ENCODE peak calls at places on chromosomes 7 and 10, in four cellular contexts. H is heart left ventricle, D is IMR-90, G is lower leg skin. L is an unnamed sample.

GRCh38 chr10:132064082-132064755 is 1.5 kb upstream of the JAKMIP3 start:
- DNase-seq in H (peak; percentile 50), D (no peak), G (peak; percentile 81), L (no peak)

GRCh38 chr7:28724563-28724962 is 233.6 kb downstream of the TRIL start:
- DNase-seq in H (no peak), D (no peak), G (no peak), L (no peak)

GRCh38 chr10:78904196-78904595 is 164.6 kb upstream of the ZMIZ1 start:
- DNase-seq in H (no peak), D (no peak), G (peak; percentile 53), L (peak; percentile 13)

GRCh38 chr10:58590152-58590551 is 77.5 kb downstream of the BICC1 start:
- DNase-seq in H (peak; percentile 42), D (peak; percentile 99), G (no peak), L (no peak)

GRCh38 chr7:74012842-74013249 is 15.1 kb upstream of the ELN start:
- DNase-seq in H (no peak), D (peak; percentile 29), G (no peak), L (no peak)

GRCh38 chr7:26723140-26723539 is 141.2 kb downstream of the SKAP2 start:
- DNase-seq in H (no peak), D (no peak), G (no peak), L (no peak)

GRCh38 chr7:75920431-75921161 is 5.6 kb downstream of the POR start:
- DNase-seq in H (no peak), D (no peak), G (no peak), L (peak; percentile 47)

GRCh38 chr7:19269301-19269700 is 124.1 kb upstream of the FERD3L start:
- DNase-seq in H (no peak), D (no peak), G (no peak), L (no peak)

GRCh38 chr7:135771961-135772638 is 23.5 kb upstream of the FAM180A start:
- DNase-seq in H (no peak), D (peak; percentile 90), G (no peak), L (no peak)

GRCh38 chr7:162583-163297 is 29.6 kb upstream of the FAM20C start:
- DNase-seq in H (peak; percentile 13), D (no peak), G (no peak), L (no peak)

GRCh38 chr7:26153246-26153822 is 1.3 kb downstream of the NFE2L3 start:
- DNase-seq in H (no peak), D (no peak), G (no peak), L (no peak)

GRCh38 chr7:32216759-32217158 is 146.6 kb upstream of the PDE1C start:
- DNase-seq in H (no peak), D (no peak), G (no peak), L (no peak)

GRCh38 chr7:151113344-151114150 is 27.3 kb downstream of the AGAP3 start:
- DNase-seq in H (no peak), D (peak; percentile 93), G (no peak), L (no peak)

GRCh38 chr10:127151981-127152699 is 44.3 kb downstream of the INSYN2A start:
- DNase-seq in H (peak; percentile 44), D (peak; percentile 72), G (no peak), L (no peak)

GRCh38 chr7:11437987-11438386 is 394.0 kb downstream of the THSD7A start:
- DNase-seq in H (no peak), D (peak; percentile 7), G (no peak), L (no peak)

GRCh38 chr10:120521880-120522279 is 64.9 kb downstream of the PLPP4 start:
- DNase-seq in H (no peak), D (no peak), G (no peak), L (no peak)

GRCh38 chr7:82559203-82559805 is 115.7 kb upstream of the CACNA2D1 start:
- DNase-seq in H (peak; percentile 29), D (no peak), G (no peak), L (peak; percentile 47)

GRCh38 chr10:79435271-79436065 is 10.0 kb downstream of the ZCCHC24 start:
- DNase-seq in H (peak; percentile 77), D (peak; percentile 28), G (no peak), L (no peak)

GRCh38 chr7:409344-410281 is 110.0 kb downstream of the PDGFA start:
- DNase-seq in H (peak; percentile 14), D (no peak), G (peak; percentile 82), L (no peak)

GRCh38 chr7:91033574-91033973 is 230.7 kb upstream of the FZD1 start:
- DNase-seq in H (no peak), D (no peak), G (no peak), L (peak; percentile 26)

DNA sequence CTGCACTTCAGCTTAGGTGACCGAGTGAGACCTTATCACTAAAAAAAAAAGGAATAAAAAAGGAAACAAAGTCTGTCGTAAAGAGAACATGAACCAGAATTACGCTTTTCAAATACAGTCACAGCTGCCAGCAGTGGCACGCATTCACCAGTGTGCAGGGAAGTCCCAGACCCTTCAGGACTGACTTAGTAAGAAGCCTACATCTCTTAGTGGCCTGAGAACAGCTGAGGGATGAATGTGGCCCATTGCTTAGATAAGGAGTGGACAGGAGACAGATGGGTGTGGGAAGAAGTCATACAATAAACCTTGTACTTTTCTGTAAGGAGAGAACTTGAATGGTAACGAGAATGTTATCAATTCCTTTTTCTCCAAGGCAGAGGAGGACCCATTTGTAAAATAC is 178.5 kb downstream of the JCAD start:
- DNase-seq in H (peak; percentile 30), D (no peak), G (no peak), L (no peak)
- TF ChIP-seq POLR2A in H (no peak), D (no peak), G (no peak), L (no peak)

GRCh38 chr7:86788948-86789347 is 145.2 kb downstream of the GRM3 start:
- DNase-seq in H (no peak), D (no peak), G (no peak), L (no peak)
- H3K4me3 ChIP-seq in H (no peak overlapping the region), D (no peak overlapping the region), G (no peak overlapping the region), L (no peak overlapping the region)

DNA sequence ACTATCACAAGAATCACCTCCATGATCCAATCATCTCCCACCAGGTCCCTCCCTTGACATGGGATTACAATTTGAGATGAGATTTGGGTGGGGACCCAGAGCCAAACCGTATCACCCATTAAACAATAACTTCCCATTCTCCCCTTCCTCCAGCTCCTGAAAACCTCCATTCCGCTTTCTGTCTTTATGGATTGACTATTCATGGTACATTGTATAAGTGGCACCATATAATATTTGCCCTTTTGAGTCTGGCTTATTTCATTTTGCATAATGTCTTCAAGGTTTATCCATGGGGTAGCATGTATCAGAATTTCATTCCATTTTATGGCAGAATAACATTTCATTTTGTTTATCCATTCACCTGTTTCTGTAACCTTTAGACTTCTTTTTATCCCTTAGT is 39.2 kb upstream of the GARS1 start:
- DNase-seq in H (no peak), D (no peak), G (no peak), L (no peak)
- TF ChIP-seq CTCF in H (no peak), D (no peak), G (no peak), L (no peak)

GRCh38 chr7:111780527-111780926 is 218.2 kb upstream of the IMMP2L start:
- DNase-seq in H (no peak), D (no peak), G (no peak), L (no peak)
- TF ChIP-seq POLR2A in H (no peak), D (no peak), G (no peak), L (no peak)

GRCh38 chr10:19710600-19710999 is 105.6 kb upstream of the PLXDC2 start:
- DNase-seq in H (no peak), D (no peak), G (no peak), L (no peak)

GRCh38 chr10:19719320-19719719 is 96.9 kb upstream of the PLXDC2 start:
- DNase-seq in H (no peak), D (peak; percentile 87), G (no peak), L (no peak)

DNA sequence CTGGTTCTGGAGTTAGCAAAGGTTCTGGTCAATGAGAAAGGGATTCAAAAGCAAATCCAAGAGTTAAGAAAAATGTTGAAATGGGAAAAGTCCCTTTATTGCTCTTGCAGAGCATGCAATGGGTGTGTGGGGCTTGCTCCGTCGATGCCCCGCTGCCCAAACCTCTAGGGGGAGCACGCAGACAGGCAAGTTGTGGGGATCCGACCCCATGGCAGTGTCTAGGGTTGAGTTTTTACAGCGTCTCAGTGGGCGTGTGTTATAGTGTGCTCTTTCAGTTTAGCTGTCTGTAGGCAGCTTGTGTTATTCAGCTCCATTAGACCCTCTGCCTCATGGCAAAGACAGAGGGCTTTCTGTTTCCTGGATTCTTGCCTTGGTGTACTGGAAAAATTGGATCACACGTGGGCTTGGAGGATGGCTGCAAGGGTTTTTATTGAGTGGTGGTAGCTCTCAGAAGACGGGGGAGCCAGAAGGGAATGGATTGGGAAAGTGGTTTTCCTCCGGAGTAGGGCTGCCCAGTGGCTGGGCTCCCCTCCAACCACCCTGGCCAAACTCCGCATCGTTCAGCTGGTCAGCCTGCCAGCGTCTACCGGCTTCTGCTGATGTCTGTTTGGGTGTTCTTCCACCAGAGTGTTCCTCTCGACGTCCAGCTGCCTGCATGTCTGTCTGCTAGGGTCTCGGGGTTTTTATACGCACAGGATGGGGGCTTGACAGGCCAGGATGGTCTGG is 102.3 kb upstream of the PLXDC2 start:
- DNase-seq in H (no peak), D (no peak), G (no peak), L (no peak)
- H3K4me3 ChIP-seq in H (peak overlapping the region; percentile 4), D (no peak overlapping the region), G (no peak overlapping the region), L (no peak overlapping the region)